ENCODE peak calls at places on chromosomes 13 and 19, in six cellular contexts. J is cardiac muscle cell, S is BJ, X is aorta, L is PC-3, C is GM12878. M is an unnamed sample. For H3K27me3, the result is how much of the 10 kb centered on the place peaks cover.

GRCh38 chr19:44621367-44621766 is 8.0 kb downstream of the IGSF23 start:
- DNase-seq in J (no peak), S (no peak), X (no peak), L (no peak), C (no peak), M (no peak)

GRCh38 chr13:30253830-30254229 is 53.5 kb downstream of the KATNAL1 start:
- DNase-seq in J (no peak), S (no peak), X (no peak), L (no peak), C (no peak), M (no peak)

GRCh38 chr13:97574926-97575325 is 141.0 kb downstream of the RAP2A start:
- DNase-seq in J (peak), S (no peak), X (peak), L (peak), C (no peak), M (no peak)

GRCh38 chr13:98542568-98543379 is 34.1 kb downstream of the STK24 start:
- DNase-seq in J (no peak), S (no peak), X (no peak), L (no peak), C (no peak), M (no peak)

GRCh38 chr19:55442372-55443044 is 592 bp downstream of the SHISA7 start:
- DNase-seq in J (no peak), S (no peak), X (no peak), L (no peak), C (no peak), M (no peak)

GRCh38 chr19:51511353-51511752 is 9.8 kb upstream of the SIGLEC12 start:
- DNase-seq in J (peak), S (no peak), X (no peak), L (peak), C (no peak), M (no peak)

GRCh38 chr19:17797397-17798201 is 2.7 kb downstream of the B3GNT3 start:
- DNase-seq in J (no peak), S (no peak), X (no peak), L (peak), C (no peak), M (no peak)

GRCh38 chr13:29038700-29039099 is 218.6 kb downstream of the MTUS2 start:
- DNase-seq in J (no peak), S (no peak), X (no peak), L (no peak), C (no peak), M (no peak)

GRCh38 chr13:77751513-77752456 is 54.3 kb downstream of the SLAIN1 start:
- DNase-seq in J (peak), S (no peak), X (no peak), L (peak), C (peak), M (peak)

GRCh38 chr19:39596911-39597310 is 5.4 kb upstream of the LGALS13 start:
- DNase-seq in J (no peak), S (no peak), X (no peak), L (peak), C (no peak), M (no peak)

GRCh38 chr19:18062043-18062442 is 24.7 kb downstream of the IL12RB1 start:
- DNase-seq in J (no peak), S (no peak), X (no peak), L (no peak), C (no peak), M (no peak)

GRCh38 chr13:97125810-97126738 is 96.1 kb upstream of the MBNL2 start:
- DNase-seq in J (peak), S (no peak), X (no peak), L (peak), C (peak), M (no peak)

GRCh38 chr13:40186041-40186440 is 480.4 kb downstream of the FOXO1 start:
- DNase-seq in J (no peak), S (no peak), X (no peak), L (no peak), C (no peak), M (no peak)

GRCh38 chr13:33642374-33643065 is 175.4 kb upstream of the RFC3 start:
- DNase-seq in J (peak), S (peak), X (no peak), L (peak), C (no peak), M (peak)

DNA sequence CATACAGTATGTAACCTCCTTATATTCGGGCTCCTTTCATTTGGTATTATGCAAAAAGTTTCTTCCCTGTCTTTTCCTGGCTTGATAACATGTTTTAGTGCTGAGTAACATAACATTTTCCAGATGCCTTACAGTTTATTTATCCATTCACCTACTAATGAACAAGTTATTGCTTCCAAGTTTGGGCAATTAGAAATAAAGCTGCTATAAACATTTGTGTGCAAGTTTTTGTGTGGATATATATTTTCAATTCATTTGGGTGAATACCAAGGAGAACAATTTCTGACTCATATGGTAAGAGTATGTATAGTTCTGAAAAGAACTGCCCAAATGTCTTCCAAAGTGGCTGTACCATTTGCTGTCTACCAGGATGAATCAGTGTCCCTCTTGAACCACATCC is 360.9 kb downstream of the PCDH17 start:
- DNase-seq in J (no peak), S (no peak), X (no peak), L (no peak), C (no peak), M (no peak)
- H3K4me3 ChIP-seq in J (no peak), S (no peak), X (no peak), L (no peak), C (no peak), M (no peak)

GRCh38 chr13:99967498-99967883 is 4.1 kb downstream of the ZIC5 start:
- DNase-seq in J (no peak), S (no peak), X (no peak), L (no peak), C (no peak), M (no peak)
- H3K27me3 ChIP-seq in J (half or more), S (under half), X (under half), L (half or more), C (under half), M (half or more)

DNA sequence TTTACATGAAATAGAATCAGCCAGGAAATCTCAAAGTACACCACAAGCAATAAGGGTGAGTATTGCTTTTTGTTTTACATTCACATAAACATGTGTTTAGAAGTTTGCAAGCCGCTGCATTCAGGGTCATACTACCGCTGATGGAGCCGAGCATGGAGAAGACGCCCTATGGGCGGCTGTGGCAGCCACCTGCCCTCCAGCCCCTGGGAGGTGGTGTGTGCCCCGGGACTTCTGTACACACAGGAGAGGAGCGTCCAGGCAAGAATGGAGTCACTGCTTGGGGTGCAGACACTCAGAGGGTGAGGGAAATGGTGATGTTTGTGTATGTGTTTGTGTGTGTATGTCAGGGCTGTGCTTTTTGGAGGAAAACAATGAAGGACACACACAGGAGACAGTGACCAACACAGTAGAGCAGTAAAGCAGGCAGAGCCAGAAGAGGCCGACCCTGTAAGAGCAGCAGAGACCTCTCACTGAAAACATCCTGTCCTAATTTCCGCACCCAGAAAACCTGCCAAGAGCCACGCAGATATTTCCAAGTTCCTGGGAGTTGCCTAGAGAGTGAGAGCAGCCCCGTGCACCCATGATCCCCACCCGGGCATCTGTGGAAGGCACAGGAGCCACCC is 108.1 kb upstream of the GJB6 start:
- DNase-seq in J (no peak), S (no peak), X (no peak), L (no peak), C (no peak), M (no peak)
- H3K4me3 ChIP-seq in J (no peak), S (no peak), X (no peak), L (no peak), C (no peak), M (no peak)

GRCh38 chr13:102697264-102697663 is 2.4 kb upstream of the METTL21C start:
- DNase-seq in J (no peak), S (no peak), X (no peak), L (no peak), C (no peak), M (no peak)
- H3K27me3 ChIP-seq in J (under half), S (under half), X (under half), L (under half), C (under half), M (under half)

DNA sequence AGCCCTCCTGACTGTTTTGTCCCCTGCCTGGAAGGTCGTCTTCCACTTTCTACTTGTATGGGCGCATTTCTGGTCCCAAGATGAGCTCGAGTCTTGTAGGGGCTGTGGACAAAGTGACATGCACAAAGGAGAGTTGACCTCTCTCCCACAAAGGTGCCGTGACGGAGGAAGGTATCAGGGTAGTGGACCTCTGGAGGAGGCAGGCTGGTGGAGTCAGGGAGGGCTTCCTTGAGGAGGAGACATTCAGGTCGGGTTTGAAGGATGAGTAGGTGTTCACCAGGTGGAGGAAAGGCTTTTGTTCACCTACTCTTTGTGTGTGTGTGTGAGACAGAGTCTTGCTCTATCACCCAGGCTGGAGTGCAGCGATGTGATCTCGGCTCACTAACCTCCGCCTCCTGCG is 1.7 kb downstream of the CYTH2 start:
- DNase-seq in J (no peak), S (no peak), X (no peak), L (no peak), C (no peak), M (no peak)
- H3K4me3 ChIP-seq in J (no peak), S (no peak), X (no peak), L (peak), C (no peak), M (no peak)

GRCh38 chr13:87676254-87677042 is 5.3 kb downstream of the SLITRK5 start:
- DNase-seq in J (no peak), S (no peak), X (peak), L (no peak), C (no peak), M (no peak)
- H3K27me3 ChIP-seq in J (half or more), S (under half), X (under half), L (under half), C (under half), M (half or more)

DNA sequence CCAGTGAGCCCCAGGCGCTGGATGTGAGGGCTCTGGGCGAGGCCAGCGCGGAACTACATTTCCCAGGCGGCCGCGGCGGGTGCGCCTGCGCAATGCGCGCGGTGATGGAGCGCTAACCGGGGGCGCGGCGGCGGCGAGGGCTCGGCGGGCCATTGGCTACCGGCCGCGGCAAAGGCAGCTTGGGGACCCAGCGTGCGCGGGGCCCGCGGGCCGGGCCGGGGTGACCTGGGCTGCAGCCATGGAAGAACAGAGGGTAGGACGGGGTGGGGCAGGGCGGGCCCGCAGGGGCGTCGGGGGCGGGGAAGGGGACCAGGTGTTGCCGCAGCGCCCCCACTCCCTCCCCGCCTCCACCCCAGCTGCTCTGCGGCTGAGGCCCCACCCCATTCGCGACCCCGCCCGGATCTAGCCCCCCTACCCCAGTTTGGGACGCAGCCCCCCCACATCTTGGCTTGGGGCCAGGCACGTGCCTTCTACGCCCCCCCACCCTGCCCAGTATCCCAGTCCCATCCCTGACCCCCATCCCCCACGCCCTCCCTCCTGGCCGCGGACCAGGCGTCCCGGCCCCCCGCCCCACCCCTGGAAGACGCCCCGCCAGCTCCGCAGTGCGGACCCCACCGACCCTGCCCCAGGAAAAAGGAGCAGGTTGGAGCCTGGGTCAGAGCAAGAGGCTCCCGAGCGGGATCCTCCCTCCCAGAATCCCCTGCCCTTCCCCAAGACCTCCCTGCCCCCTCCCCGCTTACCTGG is at the start of gene FSD1:
- DNase-seq in J (peak), S (no peak), X (no peak), L (peak), C (no peak), M (no peak)
- H3K4me3 ChIP-seq in J (peak), S (peak), X (no peak), L (no peak), C (no peak), M (peak)

GRCh38 chr19:4198467-4199126 is 16.1 kb downstream of the ANKRD24 start:
- DNase-seq in J (no peak), S (no peak), X (no peak), L (no peak), C (no peak), M (no peak)

GRCh38 chr19:4196587-4197148 is 14.2 kb downstream of the ANKRD24 start:
- DNase-seq in J (no peak), S (no peak), X (no peak), L (no peak), C (no peak), M (no peak)

GRCh38 chr19:4196009-4196408 is 13.5 kb downstream of the ANKRD24 start:
- DNase-seq in J (no peak), S (no peak), X (no peak), L (no peak), C (no peak), M (no peak)

GRCh38 chr19:4197625-4198466 is 15.4 kb downstream of the ANKRD24 start:
- DNase-seq in J (no peak), S (no peak), X (no peak), L (no peak), C (no peak), M (no peak)

GRCh38 chr19:4197228-4197624 is 14.7 kb downstream of the ANKRD24 start:
- DNase-seq in J (no peak), S (no peak), X (no peak), L (no peak), C (no peak), M (no peak)
- H3K27me3 ChIP-seq in J (half or more), S (under half), X (under half), L (under half), C (under half), M (under half)

GRCh38 chr13:50123002-50123401 is 107.8 kb downstream of the KCNRG start:
- DNase-seq in J (no peak), S (no peak), X (no peak), L (no peak), C (no peak), M (no peak)
- H3K4me3 ChIP-seq in J (peak), S (peak), X (no peak), L (peak), C (no peak), M (no peak)

M was measured in kidney epithelial cell.